ENCODE peak calls at places on chromosomes 12 and 14, in five cellular contexts. One of them, this sample, is unnamed.

GRCh38 chr12:122867701-122868461 is 28.0 kb downstream of the VPS37B start:
- DNase-seq in uterus: no peak
- DNase-seq in aorta: no peak
- DNase-seq in endothelial cell of umbilical vein: peak; percentile 30
- DNase-seq in tibial artery: no peak
- DNase-seq in this sample: peak; percentile 81

GRCh38 chr14:60179296-60179924 is 14.2 kb upstream of the DHRS7 start:
- DNase-seq in endothelial cell of umbilical vein: no peak
- DNase-seq in aorta: no peak
- DNase-seq in tibial artery: no peak
- DNase-seq in uterus: no peak
- DNase-seq in this sample: no peak

GRCh38 chr14:77094672-77095284 is 3.3 kb upstream of the CIPC start:
- DNase-seq in uterus: peak; percentile 85
- DNase-seq in tibial artery: peak; percentile 82
- DNase-seq in aorta: peak; percentile 82
- DNase-seq in endothelial cell of umbilical vein: peak; percentile 82
- DNase-seq in this sample: peak; percentile 85

GRCh38 chr14:102909462-102909861 is 13.0 kb upstream of the AMN start:
- DNase-seq in tibial artery: no peak
- DNase-seq in aorta: peak; percentile 40
- DNase-seq in uterus: no peak
- DNase-seq in endothelial cell of umbilical vein: no peak
- DNase-seq in this sample: no peak

GRCh38 chr14:36647827-36648753 is 13.6 kb upstream of the PAX9 start:
- DNase-seq in endothelial cell of umbilical vein: peak; percentile 40
- DNase-seq in tibial artery: no peak
- DNase-seq in uterus: no peak
- DNase-seq in aorta: no peak
- DNase-seq in this sample: no peak

GRCh38 chr12:1505151-1505450 is 89.3 kb downstream of the FBXL14 start:
- DNase-seq in tibial artery: no peak
- DNase-seq in aorta: no peak
- DNase-seq in uterus: no peak
- DNase-seq in endothelial cell of umbilical vein: no peak
- DNase-seq in this sample: no peak

GRCh38 chr12:44532940-44533339 is 343.2 kb downstream of the NELL2 start:
- DNase-seq in tibial artery: no peak
- DNase-seq in uterus: no peak
- DNase-seq in endothelial cell of umbilical vein: no peak
- DNase-seq in aorta: no peak
- DNase-seq in this sample: no peak

GRCh38 chr12:87332987-87333761 is 696.0 kb downstream of the C12orf50 start:
- DNase-seq in tibial artery: no peak
- DNase-seq in aorta: no peak
- DNase-seq in uterus: no peak
- DNase-seq in endothelial cell of umbilical vein: peak; percentile 59
- DNase-seq in this sample: no peak

GRCh38 chr12:138898-139534 is 72.4 kb downstream of the IQSEC3 start:
- DNase-seq in endothelial cell of umbilical vein: no peak
- DNase-seq in uterus: no peak
- DNase-seq in tibial artery: no peak
- DNase-seq in aorta: no peak
- DNase-seq in this sample: peak; percentile 68

GRCh38 chr12:60196366-60196765 is 600.5 kb downstream of the SLC16A7 start:
- DNase-seq in endothelial cell of umbilical vein: no peak
- DNase-seq in aorta: no peak
- DNase-seq in uterus: no peak
- DNase-seq in tibial artery: no peak
- DNase-seq in this sample: no peak

GRCh38 chr14:50531595-50532501 is 521 bp downstream of the MAP4K5 start:
- DNase-seq in uterus: peak; percentile 54
- DNase-seq in tibial artery: peak; percentile 50
- DNase-seq in endothelial cell of umbilical vein: peak; percentile 57
- DNase-seq in aorta: peak; percentile 66
- DNase-seq in this sample: peak; percentile 77

GRCh38 chr14:80521456-80521855 is 310.2 kb upstream of the DIO2 start:
- DNase-seq in aorta: no peak
- DNase-seq in uterus: no peak
- DNase-seq in tibial artery: no peak
- DNase-seq in endothelial cell of umbilical vein: no peak
- DNase-seq in this sample: no peak

GRCh38 chr12:93638954-93639353 is 38.2 kb upstream of the CRADD start:
- DNase-seq in uterus: no peak
- DNase-seq in tibial artery: no peak
- DNase-seq in aorta: no peak
- DNase-seq in endothelial cell of umbilical vein: no peak
- DNase-seq in this sample: no peak

GRCh38 chr12:111257435-111257902 is 111.4 kb downstream of the PHETA1 start:
- DNase-seq in uterus: no peak
- DNase-seq in tibial artery: no peak
- DNase-seq in endothelial cell of umbilical vein: no peak
- DNase-seq in aorta: no peak
- DNase-seq in this sample: no peak

GRCh38 chr12:93550748-93551611 is 21.5 kb upstream of the SOCS2 start:
- DNase-seq in endothelial cell of umbilical vein: no peak
- DNase-seq in tibial artery: no peak
- DNase-seq in aorta: no peak
- DNase-seq in uterus: no peak
- DNase-seq in this sample: no peak

GRCh38 chr12:117143008-117143532 is 43.9 kb upstream of the TESC start:
- DNase-seq in tibial artery: no peak
- DNase-seq in aorta: no peak
- DNase-seq in uterus: no peak
- DNase-seq in endothelial cell of umbilical vein: no peak
- DNase-seq in this sample: no peak

GRCh38 chr14:54438703-54439102 is 2.5 kb downstream of the CNIH1 start:
- DNase-seq in endothelial cell of umbilical vein: no peak
- DNase-seq in aorta: no peak
- DNase-seq in uterus: no peak
- DNase-seq in tibial artery: no peak
- DNase-seq in this sample: no peak

GRCh38 chr12:121628037-121628436 is 1.7 kb downstream of the ORAI1 start:
- DNase-seq in aorta: no peak
- DNase-seq in endothelial cell of umbilical vein: no peak
- DNase-seq in uterus: no peak
- DNase-seq in tibial artery: no peak
- DNase-seq in this sample: no peak

GRCh38 chr12:24728366-24728765 is 220.5 kb downstream of the BCAT1 start:
- DNase-seq in tibial artery: no peak
- DNase-seq in uterus: no peak
- DNase-seq in aorta: no peak
- DNase-seq in endothelial cell of umbilical vein: peak; percentile 31
- DNase-seq in this sample: no peak

GRCh38 chr12:98456583-98457573 is 58.5 kb upstream of the TMPO start:
- DNase-seq in tibial artery: peak; percentile 28
- DNase-seq in uterus: no peak
- DNase-seq in aorta: peak; percentile 75
- DNase-seq in endothelial cell of umbilical vein: peak; percentile 60
- DNase-seq in this sample: peak; percentile 87

GRCh38 chr12:71303199-71303598 is 136.4 kb upstream of the LGR5 start:
- DNase-seq in endothelial cell of umbilical vein: no peak
- DNase-seq in aorta: no peak
- DNase-seq in uterus: no peak
- DNase-seq in tibial artery: no peak
- DNase-seq in this sample: no peak

GRCh38 chr12:101854747-101855146 is 22.6 kb upstream of the DRAM1 start:
- DNase-seq in endothelial cell of umbilical vein: no peak
- DNase-seq in aorta: no peak
- DNase-seq in tibial artery: no peak
- DNase-seq in uterus: no peak
- DNase-seq in this sample: no peak

GRCh38 chr12:109885616-109886015 is 5.3 kb upstream of the GLTP start:
- DNase-seq in aorta: no peak
- DNase-seq in endothelial cell of umbilical vein: no peak
- DNase-seq in uterus: no peak
- DNase-seq in tibial artery: no peak
- DNase-seq in this sample: no peak

GRCh38 chr12:120257041-120257821 is 8.3 kb downstream of the PXN start:
- DNase-seq in uterus: peak; percentile 78
- DNase-seq in aorta: peak; percentile 71
- DNase-seq in endothelial cell of umbilical vein: peak; percentile 98
- DNase-seq in tibial artery: peak; percentile 67
- DNase-seq in this sample: peak; percentile 86

GRCh38 chr12:23950011-23950774 is 723 bp upstream of the SOX5 start:
- DNase-seq in aorta: no peak
- DNase-seq in endothelial cell of umbilical vein: peak; percentile 55
- DNase-seq in uterus: no peak
- DNase-seq in tibial artery: peak; percentile 24
- DNase-seq in this sample: peak; percentile 22

GRCh38 chr14:95774265-95775160 is 60.6 kb upstream of the TCL1A start:
- DNase-seq in aorta: no peak
- DNase-seq in uterus: peak; percentile 23
- DNase-seq in tibial artery: peak; percentile 50
- DNase-seq in endothelial cell of umbilical vein: peak; percentile 55
- DNase-seq in this sample: no peak

GRCh38 chr12:93660996-93661395 is 16.2 kb upstream of the CRADD start:
- DNase-seq in aorta: no peak
- DNase-seq in uterus: no peak
- DNase-seq in endothelial cell of umbilical vein: no peak
- DNase-seq in tibial artery: no peak
- DNase-seq in this sample: no peak

GRCh38 chr14:92493492-92493891 is 20.1 kb upstream of the RIN3 start:
- DNase-seq in endothelial cell of umbilical vein: no peak
- DNase-seq in uterus: no peak
- DNase-seq in tibial artery: no peak
- DNase-seq in aorta: no peak
- DNase-seq in this sample: no peak

GRCh38 chr14:72826039-72826438 is 67.9 kb downstream of the DPF3 start:
- DNase-seq in aorta: no peak
- DNase-seq in endothelial cell of umbilical vein: no peak
- DNase-seq in tibial artery: no peak
- DNase-seq in uterus: no peak
- DNase-seq in this sample: no peak

GRCh38 chr14:72818998-72819397 is 74.9 kb downstream of the DPF3 start:
- DNase-seq in uterus: no peak
- DNase-seq in tibial artery: no peak
- DNase-seq in endothelial cell of umbilical vein: no peak
- DNase-seq in aorta: no peak
- DNase-seq in this sample: no peak

GRCh38 chr14:72824051-72824450 is 69.8 kb downstream of the DPF3 start:
- DNase-seq in aorta: no peak
- DNase-seq in tibial artery: no peak
- DNase-seq in uterus: no peak
- DNase-seq in endothelial cell of umbilical vein: no peak
- DNase-seq in this sample: no peak

GRCh38 chr14:72825486-72825885 is 68.4 kb downstream of the DPF3 start:
- DNase-seq in uterus: no peak
- DNase-seq in aorta: no peak
- DNase-seq in tibial artery: no peak
- DNase-seq in endothelial cell of umbilical vein: no peak
- DNase-seq in this sample: no peak

DNA sequence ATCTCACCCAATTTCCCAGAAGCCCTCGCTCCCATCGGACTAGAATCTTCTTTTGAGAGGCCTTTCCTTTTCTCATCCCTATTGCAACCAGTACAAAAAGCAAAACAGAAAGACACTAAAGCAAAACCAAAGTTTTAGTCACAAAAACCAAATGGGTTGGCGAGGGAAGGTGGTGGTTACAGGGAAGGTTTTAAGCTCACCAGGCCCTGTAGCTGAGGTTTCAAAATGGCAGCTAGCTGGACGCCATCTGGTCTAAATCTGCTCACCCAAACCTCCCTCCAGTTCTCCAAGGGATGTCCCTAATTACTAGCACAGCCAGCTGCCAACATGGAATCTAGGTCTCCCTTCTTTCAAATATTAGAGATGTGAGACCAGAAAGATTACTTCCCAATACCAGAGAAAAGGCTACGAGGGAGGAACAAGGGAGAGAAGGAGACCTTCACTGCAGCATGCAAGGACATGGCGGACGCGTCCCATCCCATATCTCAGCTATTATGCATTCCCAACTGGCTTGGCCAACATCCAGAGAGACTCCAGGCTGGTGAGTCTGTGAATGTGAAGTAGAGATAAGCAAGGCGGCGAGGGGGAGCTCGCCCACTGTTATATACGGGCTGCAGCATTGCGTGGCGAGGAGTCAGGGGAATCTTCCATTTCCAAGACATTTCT is 70.8 kb downstream of the DPF3 start:
- DNase-seq in tibial artery: no peak
- DNase-seq in uterus: no peak
- DNase-seq in endothelial cell of umbilical vein: no peak
- DNase-seq in aorta: no peak
- DNase-seq in this sample: peak; percentile 69
- H3K27ac ChIP-seq in tibial artery: no peak overlapping the region
- H3K27ac ChIP-seq in uterus: no peak overlapping the region
- H3K27ac ChIP-seq in endothelial cell of umbilical vein: no peak overlapping the region
- H3K27ac ChIP-seq in aorta: no peak overlapping the region
- H3K27ac ChIP-seq in this sample: peak overlapping the region; percentile 89

GRCh38 chr12:95102916-95103671 is 29.7 kb upstream of the NR2C1 start:
- DNase-seq in uterus: no peak
- DNase-seq in endothelial cell of umbilical vein: peak; percentile 82
- DNase-seq in aorta: no peak
- DNase-seq in tibial artery: no peak
- DNase-seq in this sample: no peak
- H3K4me1 ChIP-seq in uterus: no peaks in the 10 kb centered on the region
- H3K4me1 ChIP-seq in endothelial cell of umbilical vein: peaks cover 15% of the 10 kb centered on the region
- H3K4me1 ChIP-seq in aorta: no peaks in the 10 kb centered on the region
- H3K4me1 ChIP-seq in tibial artery: peaks cover 2% of the 10 kb centered on the region
- H3K4me1 ChIP-seq in this sample: no peaks in the 10 kb centered on the region

GRCh38 chr12:113781415-113782198 is 184.5 kb downstream of the RBM19 start:
- DNase-seq in uterus: no peak
- DNase-seq in endothelial cell of umbilical vein: peak; percentile 35
- DNase-seq in aorta: no peak
- DNase-seq in tibial artery: no peak
- DNase-seq in this sample: no peak
- H3K27ac ChIP-seq in uterus: no peak overlapping the region
- H3K27ac ChIP-seq in endothelial cell of umbilical vein: no peak overlapping the region
- H3K27ac ChIP-seq in aorta: no peak overlapping the region
- H3K27ac ChIP-seq in tibial artery: no peak overlapping the region
- H3K27ac ChIP-seq in this sample: no peak overlapping the region

GRCh38 chr12:45729233-45730115 is at the start of gene ARID2:
- DNase-seq in aorta: peak; percentile 78
- DNase-seq in tibial artery: peak; percentile 63
- DNase-seq in endothelial cell of umbilical vein: peak; percentile 62
- DNase-seq in uterus: peak; percentile 68
- DNase-seq in this sample: peak; percentile 66
- H3K4me1 ChIP-seq in aorta: no peaks in the 10 kb centered on the region
- H3K4me1 ChIP-seq in tibial artery: peaks cover 27% of the 10 kb centered on the region
- H3K4me1 ChIP-seq in endothelial cell of umbilical vein: peaks cover 32% of the 10 kb centered on the region
- H3K4me1 ChIP-seq in uterus: peaks cover 19% of the 10 kb centered on the region
- H3K4me1 ChIP-seq in this sample: no peaks in the 10 kb centered on the region